ENCODE peak calls at places on chromosomes 12 and 14, in five cellular contexts. K is NCI-H446 treated with DMSO at 0.1 percent for 48 hours, C is T-helper 9 cell, X is fibroblast of mammary gland, R is GM12891. M is an unnamed sample.

GRCh38 chr12:85765443-85765842 is 70.8 kb downstream of the RASSF9 start:
- DNase-seq in X (peak; percentile 5), K (no peak), R (no peak), C (no peak), M (no peak)

GRCh38 chr12:113007166-113007565 is 28.8 kb downstream of the OAS2 start:
- DNase-seq in R (no peak), C (no peak), X (peak; percentile 17), K (no peak), M (no peak)

GRCh38 chr12:69397978-69398377 is 38.4 kb downstream of the YEATS4 start:
- DNase-seq in C (no peak), K (no peak), R (no peak), X (peak; percentile 47), M (no peak)

GRCh38 chr12:93151079-93151759 is 222.1 kb upstream of the EEA1 start:
- DNase-seq in K (no peak), C (no peak), X (no peak), R (no peak), M (no peak)

GRCh38 chr12:92593734-92594402 is 108.9 kb upstream of the PLEKHG7 start:
- DNase-seq in C (peak; percentile 62), R (peak; percentile 46), K (no peak), X (peak; percentile 95), M (no peak)

GRCh38 chr12:109458086-109458485 is 19.0 kb downstream of the KCTD10 start:
- DNase-seq in R (no peak), K (no peak), C (no peak), X (peak; percentile 70), M (no peak)

GRCh38 chr12:95224202-95225170 is 6.9 kb downstream of the VEZT start:
- DNase-seq in R (no peak), C (no peak), X (peak; percentile 89), K (no peak), M (no peak)

GRCh38 chr12:115660211-115660805 is 617.2 kb downstream of the MED13L start:
- DNase-seq in X (peak; percentile 85), C (no peak), R (no peak), K (no peak), M (no peak)

GRCh38 chr14:28931999-28932398 is 165.4 kb downstream of the FOXG1 start:
- DNase-seq in R (no peak), C (no peak), K (no peak), X (no peak), M (no peak)

GRCh38 chr12:79926951-79927350 is 7.9 kb downstream of the PPP1R12A start:
- DNase-seq in C (no peak), R (no peak), K (no peak), X (no peak), M (no peak)

GRCh38 chr14:70660967-70661871 is 19.5 kb downstream of the TTC9 start:
- DNase-seq in R (no peak), X (no peak), C (peak; percentile 25), K (no peak), M (no peak)

GRCh38 chr14:50383618-50384225 is 13.0 kb downstream of the CDKL1 start:
- DNase-seq in X (no peak), C (no peak), K (peak; percentile 39), R (no peak), M (peak; percentile 87)

GRCh38 chr12:66538970-66539369 is 139.9 kb downstream of the GRIP1 start:
- DNase-seq in X (no peak), C (no peak), R (no peak), K (peak; percentile 48), M (no peak)

GRCh38 chr14:57066887-57067513 is 201.7 kb downstream of the EXOC5 start:
- DNase-seq in X (peak; percentile 16), R (no peak), K (peak; percentile 1), C (no peak), M (no peak)

GRCh38 chr12:50220357-50221061 is 53.3 kb upstream of the CERS5 start:
- DNase-seq in K (no peak), C (no peak), X (peak; percentile 82), R (no peak), M (no peak)

GRCh38 chr14:92540472-92541048 is 27.0 kb downstream of the RIN3 start:
- DNase-seq in K (peak; percentile 79), X (peak; percentile 99), C (no peak), R (no peak), M (peak; percentile 77)

GRCh38 chr12:121784460-121784859 is 9.0 kb downstream of the RHOF start:
- DNase-seq in K (no peak), X (peak; percentile 96), C (no peak), R (no peak), M (no peak)

GRCh38 chr12:69988601-69989194 is 163.7 kb downstream of the MYRFL start:
- DNase-seq in X (peak; percentile 74), C (no peak), K (no peak), R (no peak), M (no peak)

GRCh38 chr14:70662816-70663215 is 21.1 kb downstream of the TTC9 start:
- DNase-seq in K (no peak), R (no peak), C (no peak), X (no peak), M (no peak)

M was measured in DMS 273 treated with DMSO at 0.1 percent for 48 hours.